ENCODE peak calls at places on chromosomes 13 and 19, in five cellular contexts. P is MG63, V is body of pancreas, C is osteoblast, X is H1. Q is an unnamed sample.

GRCh38 chr13:48178126-48178525 is 54.9 kb upstream of the ITM2B start:
- DNase-seq in V (no peak), X (no peak), C (no peak), P (no peak), Q (no peak)

GRCh38 chr19:41793414-41793727 is 3.0 kb upstream of the CEACAM3 start:
- DNase-seq in V (no peak), P (no peak), X (no peak), C (no peak), Q (no peak)

GRCh38 chr19:51548213-51548651 is 16.8 kb upstream of the SIGLEC6 start:
- DNase-seq in X (no peak), V (no peak), C (no peak), P (no peak), Q (no peak)

GRCh38 chr19:55088543-55089265 is 13.0 kb downstream of the EPS8L1 start:
- DNase-seq in X (peak; percentile 99), V (peak; percentile 82), P (peak; percentile 74), C (peak; percentile 99), Q (peak; percentile 90)

GRCh38 chr13:98187862-98188261 is 10.8 kb upstream of the RNF113B start:
- DNase-seq in P (no peak), V (no peak), C (no peak), X (no peak), Q (no peak)

GRCh38 chr19:611506-611869 is 21.8 kb downstream of the HCN2 start:
- DNase-seq in X (no peak), C (peak; percentile 100), V (no peak), P (peak; percentile 35), Q (peak; percentile 84)

GRCh38 chr19:23481043-23481442 is 85.8 kb upstream of the ZNF91 start:
- DNase-seq in C (no peak), V (no peak), X (no peak), P (no peak), Q (no peak)

GRCh38 chr19:54873990-54874389 is at the start of gene FCAR:
- DNase-seq in C (no peak), V (no peak), P (no peak), X (no peak), Q (no peak)

GRCh38 chr19:19488041-19488874 is 27.1 kb downstream of the TSSK6 start:
- DNase-seq in C (peak; percentile 81), P (no peak), V (peak; percentile 57), X (no peak), Q (no peak)

GRCh38 chr19:52188822-52189744 is 769 bp upstream of the PPP2R1A start:
- DNase-seq in P (no peak), V (no peak), X (peak; percentile 92), C (peak; percentile 98), Q (peak; percentile 85)

GRCh38 chr19:9818175-9818733 is 625 bp downstream of the FBXL12 start:
- DNase-seq in P (no peak), C (no peak), X (no peak), V (no peak), Q (no peak)

GRCh38 chr19:38057954-38058690 is 151.1 kb downstream of the SIPA1L3 start:
- DNase-seq in P (no peak), X (no peak), V (peak; percentile 82), C (peak; percentile 80), Q (no peak)

GRCh38 chr13:79628463-79628862 is 147.5 kb downstream of the NDFIP2 start:
- DNase-seq in P (no peak), C (no peak), V (no peak), X (no peak), Q (peak; percentile 26)

GRCh38 chr19:17766543-17767131 is 15.4 kb downstream of the FCHO1 start:
- DNase-seq in V (peak; percentile 88), C (peak; percentile 88), P (peak; percentile 83), X (peak; percentile 94), Q (peak; percentile 79)

GRCh38 chr13:95304446-95304845 is 3.2 kb upstream of the ABCC4 start:
- DNase-seq in V (no peak), C (peak; percentile 82), P (no peak), X (no peak), Q (no peak)

GRCh38 chr13:32022292-32022691 is 9.3 kb upstream of the FRY start:
- DNase-seq in P (no peak), C (no peak), V (no peak), X (no peak), Q (no peak)

GRCh38 chr19:14198384-14199376 is 7.3 kb downstream of the ADGRL1 start:
- DNase-seq in P (no peak), C (peak; percentile 52), V (no peak), X (no peak), Q (peak; percentile 15)

GRCh38 chr19:47447470-47448359 is 24.0 kb downstream of the SLC8A2 start:
- DNase-seq in V (peak; percentile 25), X (peak; percentile 100), P (peak; percentile 27), C (peak; percentile 87), Q (peak; percentile 53)

GRCh38 chr19:10699650-10700335 is 1.4 kb upstream of the QTRT1 start:
- DNase-seq in P (peak; percentile 51), X (peak; percentile 77), V (peak; percentile 74), C (peak; percentile 95), Q (peak; percentile 68)

GRCh38 chr19:33950141-33950805 is 153.6 kb downstream of the KCTD15 start:
- DNase-seq in C (no peak), P (no peak), V (no peak), X (peak; percentile 39), Q (peak; percentile 9)

GRCh38 chr19:7790416-7790815 is 27.4 kb downstream of the CLEC4M start:
- DNase-seq in C (no peak), V (no peak), P (no peak), X (no peak), Q (no peak)

GRCh38 chr13:110070511-110071120 is 236.3 kb downstream of the COL4A1 start:
- DNase-seq in V (no peak), P (no peak), X (no peak), C (peak; percentile 36), Q (peak; percentile 37)

GRCh38 chr19:43790587-43790986 is 9.8 kb upstream of the KCNN4 start:
- DNase-seq in V (no peak), P (no peak), C (no peak), X (no peak), Q (no peak)

GRCh38 chr19:17553256-17553655 is 2.2 kb upstream of the COLGALT1 start:
- DNase-seq in V (peak; percentile 38), P (peak; percentile 86), C (peak; percentile 89), X (no peak), Q (peak; percentile 88)

GRCh38 chr13:20424959-20425358 is 100.7 kb downstream of the CRYL1 start:
- DNase-seq in P (no peak), X (no peak), C (peak; percentile 27), V (no peak), Q (no peak)

GRCh38 chr19:13986348-13986904 is 19.7 kb downstream of the RFX1 start:
- DNase-seq in C (peak; percentile 100), V (peak; percentile 67), X (peak; percentile 85), P (no peak), Q (no peak)

GRCh38 chr13:33229446-33230177 is 55.9 kb downstream of the STARD13 start:
- DNase-seq in P (no peak), X (no peak), C (no peak), V (no peak), Q (no peak)

DNA sequence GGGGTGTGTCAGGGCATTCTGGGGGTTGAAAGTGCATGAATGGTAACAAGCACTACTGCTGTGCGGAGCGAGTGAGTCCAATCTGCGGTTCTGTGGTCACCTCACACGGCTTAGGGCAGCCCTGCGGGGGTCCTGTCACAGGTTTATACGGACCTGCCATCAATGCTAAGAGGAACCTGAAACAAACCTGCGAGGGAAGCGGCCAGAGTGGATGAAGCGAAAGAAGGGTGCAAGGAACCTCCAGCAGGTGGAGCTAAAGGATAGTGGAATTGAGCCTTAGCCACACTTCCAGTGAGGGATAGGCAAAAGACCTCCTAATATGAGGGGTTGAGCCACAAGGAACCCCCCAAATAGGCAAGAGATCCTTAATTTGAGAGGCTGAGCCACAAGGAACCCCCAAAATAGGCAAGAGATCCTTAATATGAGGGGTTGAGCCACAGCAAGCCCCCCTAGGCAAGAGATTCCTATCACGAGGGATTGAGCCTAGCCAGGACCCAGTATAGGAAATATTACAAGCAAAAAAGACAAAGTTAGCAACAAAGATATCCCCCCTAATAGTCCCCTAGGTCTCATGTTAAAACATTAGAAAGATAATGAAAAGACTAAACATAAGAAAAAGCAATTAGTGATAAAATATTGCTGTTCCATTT is 6.3 kb upstream of the ZNF69 start:
- DNase-seq in X (peak; percentile 83), P (peak; percentile 26), C (peak; percentile 90), V (peak; percentile 79), Q (peak; percentile 83)
- H3K4me3 ChIP-seq in X (no peak overlapping the region), P (no peak overlapping the region), C (no peak overlapping the region), V (no peak overlapping the region), Q (peak overlapping the region; percentile 7)

GRCh38 chr13:41460930-41461329 is 3.6 kb downstream of the RGCC start:
- DNase-seq in V (no peak), P (no peak), X (no peak), C (no peak), Q (no peak)
- H3K27me3 ChIP-seq in V (no peaks in the 10 kb centered on the region), P (peaks cover 12% of the 10 kb centered on the region), X (peaks cover 44% of the 10 kb centered on the region), C (peaks cover 25% of the 10 kb centered on the region), Q (no peaks in the 10 kb centered on the region)

DNA sequence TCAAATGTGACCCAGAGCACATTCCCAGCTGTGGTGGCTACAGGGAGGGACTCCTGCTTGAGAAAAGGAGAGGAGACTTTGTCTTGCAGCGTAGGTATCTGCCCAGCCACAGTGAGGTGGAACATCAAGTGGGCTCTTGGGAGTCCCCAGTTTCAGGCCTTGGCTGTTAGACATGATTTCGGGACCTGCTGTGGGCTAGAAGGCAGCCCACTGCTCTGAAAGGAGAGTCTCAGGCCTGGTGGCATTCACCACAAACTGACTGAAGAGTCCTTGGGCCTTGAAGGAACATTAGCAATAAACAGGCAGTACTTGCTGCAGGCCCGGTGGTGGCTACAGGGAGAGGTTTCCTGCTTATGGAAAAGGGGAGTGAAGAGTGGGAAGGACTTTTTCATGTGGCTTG is 61.8 kb upstream of the TEX29 start:
- DNase-seq in P (no peak), X (peak; percentile 26), C (no peak), V (no peak), Q (no peak)
- H3K4me3 ChIP-seq in P (no peak overlapping the region), X (no peak overlapping the region), C (no peak overlapping the region), V (no peak overlapping the region), Q (no peak overlapping the region)

GRCh38 chr13:25172303-25172630 is 179 bp upstream of the AMER2 start:
- DNase-seq in C (no peak), V (no peak), P (no peak), X (no peak), Q (no peak)
- H3K27me3 ChIP-seq in C (peaks cover 41% of the 10 kb centered on the region), V (no peaks in the 10 kb centered on the region), P (peaks cover 51% of the 10 kb centered on the region), X (peaks cover 40% of the 10 kb centered on the region), Q (peaks cover 54% of the 10 kb centered on the region)

GRCh38 chr19:4327877-4328242 is 10.8 kb downstream of the STAP2 start:
- DNase-seq in P (no peak), C (no peak), X (peak; percentile 87), V (no peak), Q (no peak)
- H3K4me3 ChIP-seq in P (no peak overlapping the region), C (peak overlapping the region; percentile 37), X (peak overlapping the region; percentile 37), V (no peak overlapping the region), Q (no peak overlapping the region)